ENCODE peak calls at places on chromosomes 13 and 19, in four cellular contexts. V is stimulated activated CD4-positive, alpha-beta T cell treated with anti-CD3 and anti-CD28 coated beads, TNF-alpha, amount 100 ng/mL, for 4 hours; F is kidney tubule cell; U is astrocyte of the spinal cord. J is an unnamed sample.
A peak's percentile ranks its signal among the peaks of the same experiment; 100 is the strongest.

GRCh38 chr13:22693691-22694090 is 487.1 kb upstream of the SGCG start:
- DNase-seq in V (no peak), F (no peak), U (no peak), J (no peak)

GRCh38 chr19:5030136-5030820 is 61.4 kb downstream of the KDM4B start:
- DNase-seq in F (no peak), V (no peak), U (no peak), J (no peak)

GRCh38 chr13:21546372-21546771 is 57.6 kb downstream of the MICU2 start:
- DNase-seq in F (no peak), V (no peak), U (no peak), J (no peak)

GRCh38 chr13:60679928-60680693 is 283.1 kb downstream of the TDRD3 start:
- DNase-seq in V (no peak), U (peak; percentile 3), F (no peak), J (no peak)

GRCh38 chr19:36267061-36267845 is 52.3 kb downstream of the ZNF146 start:
- DNase-seq in U (no peak), V (no peak), F (no peak), J (no peak)

GRCh38 chr13:99687728-99688397 is 186.6 kb downstream of the TM9SF2 start:
- DNase-seq in U (peak; percentile 64), F (peak; percentile 58), V (no peak), J (no peak)

GRCh38 chr19:1172353-1173159 is 1.5 kb downstream of the SBNO2 start:
- DNase-seq in U (peak; percentile 41), V (no peak), F (peak; percentile 80), J (no peak)

GRCh38 chr13:111152836-111153235 is 37.7 kb downstream of the ARHGEF7 start:
- DNase-seq in U (no peak), V (no peak), F (peak; percentile 63), J (no peak)

GRCh38 chr19:14565765-14566711 is 5.8 kb downstream of the NDUFB7 start:
- DNase-seq in U (no peak), F (no peak), V (no peak), J (no peak)

GRCh38 chr19:23286477-23286876 is 36.3 kb upstream of the ZNF724 start:
- DNase-seq in F (no peak), V (no peak), U (no peak), J (no peak)

GRCh38 chr19:9806781-9807180 is 12.1 kb downstream of the FBXL12 start:
- DNase-seq in U (no peak), V (no peak), F (no peak), J (no peak)

GRCh38 chr13:48775804-48776203 is 122.1 kb downstream of the CYSLTR2 start:
- DNase-seq in V (no peak), F (peak; percentile 92), U (peak; percentile 92), J (no peak)

GRCh38 chr19:46616631-46617322 is 8.1 kb downstream of the PTGIR start:
- DNase-seq in V (no peak), F (peak; percentile 59), U (peak; percentile 58), J (no peak)

GRCh38 chr19:13043285-13043684 is 48.0 kb downstream of the NFIX start:
- DNase-seq in U (no peak), F (no peak), V (no peak), J (no peak)

GRCh38 chr13:63636231-63636993 is 2220.8 kb upstream of the PCDH20 start:
- DNase-seq in F (peak; percentile 34), V (no peak), U (peak; percentile 23), J (no peak)

GRCh38 chr13:24217601-24218281 is 57.2 kb downstream of the SPATA13 start:
- DNase-seq in F (peak; percentile 57), V (no peak), U (no peak), J (no peak)

J was measured in GM12892.